ENCODE peak calls at places on chromosomes 12 and 14, in five cellular contexts. C is stimulated activated CD8-positive, alpha-beta memory T cell treated with anti-CD3 and anti-CD28 coated beads, Interleukin-7, amount 100 ng/mL, for 4 hours; R is NB4; O is neural crest cell; D is NCI-H1436. X is an unnamed sample.
A peak's percentile ranks its signal among the peaks of the same experiment; 100 is the strongest.

GRCh38 chr14:104377256-104377655 is 202.3 kb upstream of the C14orf180 start:
- DNase-seq in C (no peak), R (no peak), O (no peak), D (no peak), X (no peak)

GRCh38 chr12:40099423-40099853 is 6.4 kb downstream of the SLC2A13 start:
- DNase-seq in C (no peak), R (peak; percentile 30), O (no peak), D (no peak), X (peak; percentile 89)

GRCh38 chr12:39483597-39483996 is 40.7 kb upstream of the KIF21A start:
- DNase-seq in C (no peak), R (no peak), O (no peak), D (no peak), X (no peak)

GRCh38 chr12:12606793-12607589 is 4.7 kb upstream of the CREBL2 start:
- DNase-seq in C (no peak), R (no peak), O (no peak), D (no peak), X (no peak)

GRCh38 chr14:80624581-80624980 is 317.0 kb downstream of the CEP128 start:
- DNase-seq in C (no peak), R (no peak), O (no peak), D (no peak), X (no peak)

GRCh38 chr14:56522403-56522802 is 57.2 kb upstream of the TMEM260 start:
- DNase-seq in C (no peak), R (no peak), O (no peak), D (no peak), X (no peak)

GRCh38 chr14:106141242-106142220 is 615.1 kb downstream of the TMEM121 start:
- DNase-seq in C (no peak), R (peak; percentile 11), O (no peak), D (no peak), X (no peak)

GRCh38 chr14:90105756-90106155 is 44.0 kb downstream of the KCNK13 start:
- DNase-seq in C (no peak), R (no peak), O (no peak), D (no peak), X (no peak)

GRCh38 chr14:102086346-102086971 is 385 bp downstream of the HSP90AA1 start:
- DNase-seq in C (peak; percentile 69), R (peak; percentile 65), O (no peak), D (peak; percentile 29), X (peak; percentile 64)

GRCh38 chr14:52906141-52906601 is 44.7 kb downstream of the FERMT2 start:
- DNase-seq in C (no peak), R (no peak), O (no peak), D (no peak), X (no peak)

GRCh38 chr12:44728566-44728965 is 147.5 kb downstream of the NELL2 start:
- DNase-seq in C (no peak), R (no peak), O (no peak), D (no peak), X (no peak)

GRCh38 chr14:101026341-101026740 is 122.8 kb upstream of the RTL1 start:
- DNase-seq in C (no peak), R (no peak), O (no peak), D (no peak), X (no peak)

GRCh38 chr14:69921052-69921451 is 41.8 kb downstream of the SMOC1 start:
- DNase-seq in C (no peak), R (peak; percentile 14), O (no peak), D (no peak), X (no peak)

GRCh38 chr12:19148860-19149259 is 19.3 kb downstream of the PLEKHA5 start:
- DNase-seq in C (no peak), R (no peak), O (no peak), D (no peak), X (no peak)

GRCh38 chr12:13152756-13153155 is 43.8 kb upstream of the EMP1 start:
- DNase-seq in C (no peak), R (no peak), O (no peak), D (no peak), X (no peak)

GRCh38 chr12:5258498-5258897 is 173.4 kb upstream of the NTF3 start:
- DNase-seq in C (no peak), R (no peak), O (no peak), D (no peak), X (no peak)

GRCh38 chr14:47715330-47715729 is 39.9 kb upstream of the MDGA2 start:
- DNase-seq in C (no peak), R (peak; percentile 1), O (no peak), D (no peak), X (no peak)

X was measured in small intestine.